ENCODE peak calls at places on chromosomes 1 and 21, in four cellular contexts. M is heart right ventricle; B is breast epithelium; G is CD4-positive, CD25-positive, alpha-beta regulatory T cell. O is an unnamed sample.

GRCh38 chr1:112359961-112360767 is 35.9 kb upstream of the CTTNBP2NL start:
- DNase-seq in M (peak; percentile 27), G (no peak), B (peak; percentile 56), O (peak; percentile 78)

GRCh38 chr21:38753114-38754100 is 52.3 kb upstream of the ETS2 start:
- DNase-seq in B (no peak), M (no peak), G (no peak), O (no peak)

GRCh38 chr1:167641786-167642500 is 11.9 kb downstream of the RCSD1 start:
- DNase-seq in B (no peak), G (peak; percentile 62), M (no peak), O (no peak)

GRCh38 chr21:39673163-39673562 is 60.4 kb downstream of the B3GALT5 start:
- DNase-seq in B (no peak), M (no peak), G (no peak), O (no peak)

GRCh38 chr1:38546630-38547029 is 312.9 kb downstream of the RRAGC start:
- DNase-seq in G (no peak), M (no peak), B (no peak), O (no peak)

GRCh38 chr1:107480548-107480947 is 339.7 kb downstream of the NTNG1 start:
- DNase-seq in G (no peak), B (no peak), M (no peak), O (peak; percentile 76)

GRCh38 chr1:156360534-156360933 is 8.5 kb upstream of the RHBG start:
- DNase-seq in M (no peak), B (no peak), G (no peak), O (no peak)

GRCh38 chr1:86416343-86416742 is 7.6 kb upstream of the CLCA2 start:
- DNase-seq in G (no peak), M (no peak), B (no peak), O (no peak)

GRCh38 chr1:5907386-5907785 is 84.8 kb downstream of the NPHP4 start:
- DNase-seq in B (no peak), M (no peak), G (no peak), O (peak; percentile 57)

GRCh38 chr1:58546520-58547308 is at the start of gene OMA1:
- DNase-seq in B (peak; percentile 96), G (peak; percentile 97), M (peak; percentile 97), O (peak; percentile 99)

GRCh38 chr1:109823543-109824348 is 60.0 kb upstream of the EPS8L3 start:
- DNase-seq in M (no peak), B (no peak), G (no peak), O (peak; percentile 91)

GRCh38 chr1:29648798-29649374 is 412.6 kb downstream of the PTPRU start:
- DNase-seq in G (no peak), B (no peak), M (peak; percentile 0), O (no peak)

GRCh38 chr1:110850145-110850544 is 22.8 kb upstream of the CD53 start:
- DNase-seq in M (no peak), B (no peak), G (no peak), O (no peak)

GRCh38 chr1:113811888-113812660 is at the start of gene RSBN1:
- DNase-seq in M (peak; percentile 99), G (peak; percentile 98), B (peak; percentile 98), O (peak; percentile 99)

GRCh38 chr1:2290595-2291510 is 62.7 kb downstream of the SKI start:
- DNase-seq in M (peak; percentile 82), G (peak; percentile 69), B (no peak), O (peak; percentile 95)
- H3K4me1 ChIP-seq in M (peaks cover 75% of the 10 kb centered on the region), G (peaks cover 79% of the 10 kb centered on the region), B (peaks cover 32% of the 10 kb centered on the region), O (no peaks in the 10 kb centered on the region)

GRCh38 chr21:46442938-46443337 is 15.8 kb upstream of the DIP2A start:
- DNase-seq in M (no peak), G (no peak), B (no peak), O (no peak)
- H3K36me3 ChIP-seq in M (peaks cover 23% of the 10 kb centered on the region), G (peaks cover 45% of the 10 kb centered on the region), B (peaks cover 4% of the 10 kb centered on the region), O (peaks cover 12% of the 10 kb centered on the region)

GRCh38 chr1:221099747-221100146 is 220.5 kb downstream of the HLX start:
- DNase-seq in G (no peak), B (no peak), M (no peak), O (no peak)
- H3K4me1 ChIP-seq in G (no peaks in the 10 kb centered on the region), B (no peaks in the 10 kb centered on the region), M (no peaks in the 10 kb centered on the region), O (peaks cover 5% of the 10 kb centered on the region)

GRCh38 chr1:2399890-2400575 is 8.4 kb downstream of the RER1 start:
- DNase-seq in M (no peak), G (no peak), B (no peak), O (no peak)

GRCh38 chr1:2398871-2399270 is 7.2 kb downstream of the RER1 start:
- DNase-seq in M (no peak), B (no peak), G (no peak), O (no peak)

GRCh38 chr1:2402420-2402819 is 9.9 kb downstream of the PEX10 start:
- DNase-seq in G (no peak), B (no peak), M (no peak), O (no peak)

GRCh38 chr1:2400950-2401649 is 9.5 kb downstream of the RER1 start:
- DNase-seq in G (no peak), B (no peak), M (no peak), O (no peak)

GRCh38 chr1:2400576-2400909 is 8.9 kb downstream of the RER1 start:
- DNase-seq in G (no peak), B (no peak), M (no peak), O (no peak)
- H3K36me3 ChIP-seq in G (peaks cover 89% of the 10 kb centered on the region), B (peaks cover 15% of the 10 kb centered on the region), M (peaks cover 42% of the 10 kb centered on the region), O (no peaks in the 10 kb centered on the region)

DNA sequence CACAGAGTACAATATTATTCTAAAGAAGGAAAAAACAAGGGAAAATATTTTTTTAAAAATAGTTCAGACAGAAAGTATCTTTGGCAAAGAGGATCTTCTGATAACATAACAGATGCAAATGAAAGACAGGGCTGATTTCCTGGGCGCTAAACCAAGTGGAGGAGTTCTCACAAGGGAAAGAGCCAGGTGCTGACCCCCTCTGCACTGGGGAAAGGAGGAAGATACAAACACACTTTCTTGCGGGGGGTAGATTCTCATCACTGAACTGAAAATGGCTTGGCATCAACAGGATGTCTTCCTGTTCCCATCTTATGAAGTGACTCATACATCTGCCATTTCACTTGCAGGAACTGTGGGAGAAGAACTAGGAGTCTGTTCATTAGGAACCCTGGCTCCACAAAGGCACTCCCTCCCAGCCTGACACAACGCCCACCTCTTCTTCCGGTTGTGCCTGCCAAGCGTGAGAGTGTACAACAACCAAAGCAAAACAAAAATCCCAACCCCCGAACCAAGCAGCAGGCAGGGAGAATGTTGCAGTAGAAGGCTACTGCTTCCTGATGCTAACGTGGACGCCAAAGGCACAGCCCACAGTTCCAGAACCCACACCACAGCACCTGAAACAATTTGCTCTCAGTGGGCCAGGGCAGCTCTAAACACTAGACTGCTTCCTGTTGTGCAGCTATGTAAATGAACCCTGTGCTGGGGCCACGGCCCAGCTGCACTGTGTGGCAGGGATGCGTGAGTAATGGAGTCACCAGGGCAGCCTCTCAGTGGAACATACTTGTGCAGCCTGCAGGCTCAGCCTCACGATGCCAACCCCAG is 51.0 kb downstream of the GADD45A start:
- DNase-seq in B (peak; percentile 58), G (peak; percentile 46), M (peak; percentile 81), O (peak; percentile 79)
- H3K4me1 ChIP-seq in B (no peaks in the 10 kb centered on the region), G (peaks cover 27% of the 10 kb centered on the region), M (peaks cover 48% of the 10 kb centered on the region), O (peaks cover 9% of the 10 kb centered on the region)

GRCh38 chr1:17664322-17664721 is 90.8 kb upstream of the ACTL8 start:
- DNase-seq in M (no peak), B (no peak), G (no peak), O (no peak)
- H3K36me3 ChIP-seq in M (peaks cover 3% of the 10 kb centered on the region), B (no peaks in the 10 kb centered on the region), G (no peaks in the 10 kb centered on the region), O (no peaks in the 10 kb centered on the region)

DNA sequence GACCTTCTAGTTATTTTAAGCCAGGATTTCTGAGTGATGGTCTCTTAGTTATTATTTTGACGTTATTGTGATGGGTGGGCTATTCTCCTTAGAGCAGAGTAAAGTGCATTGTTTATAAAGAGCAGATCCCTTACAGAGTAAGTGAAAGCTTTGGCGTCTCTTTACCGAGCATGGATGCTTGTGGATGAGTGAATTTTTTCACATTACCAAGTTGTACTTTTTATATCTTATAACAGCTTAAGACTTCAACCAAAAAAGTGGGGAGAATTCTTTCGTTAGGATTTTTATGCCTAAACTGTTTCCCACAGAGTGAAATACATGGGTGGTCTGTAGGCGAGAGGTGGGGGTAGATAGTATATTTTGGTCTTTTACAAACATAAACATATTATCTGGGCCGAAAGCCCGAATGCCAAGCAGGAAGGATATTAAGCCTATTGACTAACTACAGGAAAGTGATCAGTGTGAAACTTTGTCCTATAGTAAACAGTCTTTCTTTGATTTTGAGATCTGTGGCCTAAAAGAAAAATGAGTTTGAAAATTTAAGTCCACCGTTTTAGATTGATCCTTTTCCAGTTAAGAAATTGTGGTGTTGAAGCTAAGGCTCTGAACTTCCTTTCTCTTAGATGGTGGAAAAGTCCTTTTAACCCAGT is 279.0 kb upstream of the C1orf105 start:
- DNase-seq in M (no peak), B (no peak), G (no peak), O (no peak)
- H3K4me1 ChIP-seq in M (peaks cover 2% of the 10 kb centered on the region), B (no peaks in the 10 kb centered on the region), G (no peaks in the 10 kb centered on the region), O (no peaks in the 10 kb centered on the region)

GRCh38 chr21:43871487-43871886 is 6.5 kb downstream of the AGPAT3 start:
- DNase-seq in M (no peak), B (no peak), G (no peak), O (peak; percentile 13)

GRCh38 chr21:43872549-43873198 is 7.7 kb downstream of the AGPAT3 start:
- DNase-seq in G (no peak), M (no peak), B (no peak), O (peak; percentile 43)

GRCh38 chr21:43874085-43874785 is 9.2 kb downstream of the AGPAT3 start:
- DNase-seq in G (no peak), M (no peak), B (no peak), O (no peak)

GRCh38 chr21:43876605-43877004 is 11.6 kb downstream of the AGPAT3 start:
- DNase-seq in M (no peak), B (no peak), G (no peak), O (no peak)

GRCh38 chr21:43873673-43874072 is 8.7 kb downstream of the AGPAT3 start:
- DNase-seq in M (no peak), B (no peak), G (no peak), O (no peak)
- H3K36me3 ChIP-seq in M (no peaks in the 10 kb centered on the region), B (no peaks in the 10 kb centered on the region), G (peaks cover 32% of the 10 kb centered on the region), O (no peaks in the 10 kb centered on the region)

GRCh38 chr21:43721939-43722338 is 3.0 kb downstream of the PDXK start:
- DNase-seq in M (no peak), G (no peak), B (no peak), O (no peak)

GRCh38 chr21:43720539-43721224 is 1.8 kb downstream of the PDXK start:
- DNase-seq in M (no peak), B (no peak), G (no peak), O (no peak)

GRCh38 chr21:43719748-43720538 is 1.0 kb downstream of the PDXK start:
- DNase-seq in M (no peak), G (no peak), B (no peak), O (peak; percentile 69)

GRCh38 chr21:43718872-43719747 is at the start of gene PDXK:
- DNase-seq in M (peak; percentile 84), G (peak; percentile 82), B (peak; percentile 83), O (peak; percentile 91)

GRCh38 chr21:43721225-43721605 is 2.3 kb downstream of the PDXK start:
- DNase-seq in B (no peak), M (no peak), G (no peak), O (no peak)
- H3K4me1 ChIP-seq in B (peaks cover 24% of the 10 kb centered on the region), M (peaks cover 35% of the 10 kb centered on the region), G (peaks cover 31% of the 10 kb centered on the region), O (no peaks in the 10 kb centered on the region)

O was measured in aorta.